ENCODE peak calls at places on chromosome 12, in four cellular contexts. One of them, this sample, is unnamed.

GRCh38 chr12:109542014-109542413 is 31.3 kb downstream of the MMAB start:
- DNase-seq in IMR-90: peak; percentile 66
- DNase-seq in mesenchymal stem cell: peak; percentile 50
- DNase-seq in neuronal stem cell: no peak
- DNase-seq in this sample: no peak

GRCh38 chr12:101941306-101942000 is 64.1 kb downstream of the DRAM1 start:
- DNase-seq in IMR-90: no peak
- DNase-seq in mesenchymal stem cell: no peak
- DNase-seq in neuronal stem cell: no peak
- DNase-seq in this sample: no peak

GRCh38 chr12:122421263-122421814 is 1.1 kb downstream of the CLIP1 start:
- DNase-seq in IMR-90: peak; percentile 47
- DNase-seq in mesenchymal stem cell: peak; percentile 70
- DNase-seq in neuronal stem cell: no peak
- DNase-seq in this sample: no peak

GRCh38 chr12:26798013-26798412 is 35.0 kb downstream of the ITPR2 start:
- DNase-seq in IMR-90: peak; percentile 92
- DNase-seq in mesenchymal stem cell: peak; percentile 86
- DNase-seq in neuronal stem cell: no peak
- DNase-seq in this sample: no peak

GRCh38 chr12:106519587-106519986 is 63.2 kb upstream of the RFX4 start:
- DNase-seq in IMR-90: peak; percentile 70
- DNase-seq in mesenchymal stem cell: peak; percentile 19
- DNase-seq in neuronal stem cell: no peak
- DNase-seq in this sample: no peak

GRCh38 chr12:117190210-117190781 is at the start of gene FBXO21:
- DNase-seq in IMR-90: peak; percentile 74
- DNase-seq in mesenchymal stem cell: peak; percentile 79
- DNase-seq in neuronal stem cell: peak; percentile 88
- DNase-seq in this sample: peak; percentile 94

GRCh38 chr12:9349888-9350885 is 142.0 kb upstream of the PZP start:
- DNase-seq in IMR-90: no peak
- DNase-seq in mesenchymal stem cell: peak; percentile 53
- DNase-seq in neuronal stem cell: no peak
- DNase-seq in this sample: no peak

GRCh38 chr12:81809829-81810595 is 50.9 kb upstream of the PPFIA2 start:
- DNase-seq in IMR-90: no peak
- DNase-seq in mesenchymal stem cell: peak; percentile 24
- DNase-seq in neuronal stem cell: no peak
- DNase-seq in this sample: no peak

GRCh38 chr12:57238854-57239554 is 9.5 kb downstream of the SHMT2 start:
- DNase-seq in IMR-90: peak; percentile 82
- DNase-seq in mesenchymal stem cell: peak; percentile 90
- DNase-seq in neuronal stem cell: peak; percentile 91
- DNase-seq in this sample: peak; percentile 93

GRCh38 chr12:57240926-57241555 is 9.9 kb downstream of the STAC3 start:
- DNase-seq in IMR-90: no peak
- DNase-seq in mesenchymal stem cell: peak; percentile 56
- DNase-seq in neuronal stem cell: no peak
- DNase-seq in this sample: peak; percentile 82

GRCh38 chr12:57241556-57242310 is 9.3 kb downstream of the STAC3 start:
- DNase-seq in IMR-90: no peak
- DNase-seq in mesenchymal stem cell: peak; percentile 32
- DNase-seq in neuronal stem cell: no peak
- DNase-seq in this sample: no peak

GRCh38 chr12:57239587-57240068 is 10.1 kb downstream of the SHMT2 start:
- DNase-seq in IMR-90: no peak
- DNase-seq in mesenchymal stem cell: no peak
- DNase-seq in neuronal stem cell: no peak
- DNase-seq in this sample: peak; percentile 59

DNA sequence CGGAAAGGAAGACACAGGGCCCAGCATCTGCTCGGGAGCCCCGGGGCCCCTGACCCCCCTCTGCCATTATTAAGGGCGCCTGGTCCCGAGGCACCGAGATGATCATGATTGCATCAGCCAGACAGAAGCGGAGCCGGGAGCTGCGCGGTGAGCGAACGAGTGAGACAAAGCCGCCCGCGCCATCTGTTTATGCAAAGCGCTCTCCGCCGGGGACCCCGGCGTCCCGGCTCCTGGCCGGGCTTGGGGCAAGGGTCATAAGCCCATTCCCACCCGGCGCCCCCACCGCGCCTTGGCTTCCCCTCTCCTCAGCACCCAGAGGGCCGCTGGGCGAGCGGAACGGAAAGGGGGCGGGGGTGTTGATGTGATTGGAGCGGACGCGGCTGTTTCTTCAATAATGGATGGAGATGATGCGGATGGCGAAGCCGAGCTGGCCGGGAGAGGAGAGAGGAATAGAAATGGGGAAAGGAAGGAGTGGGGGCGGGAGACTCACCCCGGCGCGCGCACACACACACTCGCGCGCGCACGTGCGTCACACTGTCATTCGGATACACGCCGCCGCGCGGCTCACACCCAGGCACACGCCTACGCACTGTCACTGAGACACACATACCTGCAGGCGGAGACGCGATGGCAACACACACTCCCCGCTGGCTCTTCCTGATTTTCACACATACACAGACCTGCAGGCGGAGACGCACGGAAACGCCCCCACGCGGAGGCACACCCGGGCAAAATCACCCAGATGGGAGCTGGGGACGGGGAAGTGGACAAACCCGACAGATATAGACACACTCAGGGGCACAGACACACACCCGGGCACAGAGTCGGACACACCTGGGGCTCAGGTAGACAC is 10.7 kb downstream of the STAC3 start:
- DNase-seq in IMR-90: peak; percentile 60
- DNase-seq in mesenchymal stem cell: peak; percentile 68
- DNase-seq in neuronal stem cell: no peak
- DNase-seq in this sample: peak; percentile 64
- H2AFZ ChIP-seq in IMR-90: peak overlapping the region; percentile 92
- H2AFZ ChIP-seq in mesenchymal stem cell: peak overlapping the region; percentile 18
- H2AFZ ChIP-seq in neuronal stem cell: peak overlapping the region; percentile 90
- H2AFZ ChIP-seq in this sample: no peak overlapping the region

GRCh38 chr12:110577717-110578521 is 5.2 kb downstream of the PPTC7 start:
- DNase-seq in IMR-90: peak; percentile 88
- DNase-seq in mesenchymal stem cell: peak; percentile 92
- DNase-seq in neuronal stem cell: no peak
- DNase-seq in this sample: no peak

GRCh38 chr12:110575326-110575725 is 7.8 kb downstream of the PPTC7 start:
- DNase-seq in IMR-90: no peak
- DNase-seq in mesenchymal stem cell: no peak
- DNase-seq in neuronal stem cell: no peak
- DNase-seq in this sample: no peak

GRCh38 chr12:110576504-110576903 is 6.6 kb downstream of the PPTC7 start:
- DNase-seq in IMR-90: no peak
- DNase-seq in mesenchymal stem cell: no peak
- DNase-seq in neuronal stem cell: no peak
- DNase-seq in this sample: no peak

GRCh38 chr12:110578522-110579238 is 4.4 kb downstream of the PPTC7 start:
- DNase-seq in IMR-90: no peak
- DNase-seq in mesenchymal stem cell: no peak
- DNase-seq in neuronal stem cell: no peak
- DNase-seq in this sample: no peak

GRCh38 chr12:110574044-110574443 is 9.1 kb downstream of the PPTC7 start:
- DNase-seq in IMR-90: no peak
- DNase-seq in mesenchymal stem cell: no peak
- DNase-seq in neuronal stem cell: no peak
- DNase-seq in this sample: no peak
- H3K23ac ChIP-seq in IMR-90: no peak overlapping the region
- H3K23ac ChIP-seq in mesenchymal stem cell: no peak overlapping the region
- H3K23ac ChIP-seq in neuronal stem cell: no peak overlapping the region
- H3K23ac ChIP-seq in this sample: no peak overlapping the region

GRCh38 chr12:113770389-113770865 is 195.7 kb downstream of the RBM19 start:
- DNase-seq in IMR-90: no peak
- DNase-seq in mesenchymal stem cell: no peak
- DNase-seq in neuronal stem cell: no peak
- DNase-seq in this sample: no peak

GRCh38 chr12:113768850-113769249 is 197.3 kb downstream of the RBM19 start:
- DNase-seq in IMR-90: no peak
- DNase-seq in mesenchymal stem cell: no peak
- DNase-seq in neuronal stem cell: no peak
- DNase-seq in this sample: no peak

GRCh38 chr12:113766880-113767878 is 198.9 kb downstream of the RBM19 start:
- DNase-seq in IMR-90: peak; percentile 78
- DNase-seq in mesenchymal stem cell: peak; percentile 80
- DNase-seq in neuronal stem cell: peak; percentile 58
- DNase-seq in this sample: peak; percentile 49

GRCh38 chr12:113766133-113766879 is 199.8 kb downstream of the RBM19 start:
- DNase-seq in IMR-90: no peak
- DNase-seq in mesenchymal stem cell: no peak
- DNase-seq in neuronal stem cell: no peak
- DNase-seq in this sample: no peak

GRCh38 chr12:113769322-113769721 is 196.8 kb downstream of the RBM19 start:
- DNase-seq in IMR-90: no peak
- DNase-seq in mesenchymal stem cell: no peak
- DNase-seq in neuronal stem cell: no peak
- DNase-seq in this sample: no peak
- H2AFZ ChIP-seq in IMR-90: peak overlapping the region; percentile 44
- H2AFZ ChIP-seq in mesenchymal stem cell: no peak overlapping the region
- H2AFZ ChIP-seq in neuronal stem cell: no peak overlapping the region
- H2AFZ ChIP-seq in this sample: no peak overlapping the region

GRCh38 chr12:21773263-21773741 is 1.2 kb downstream of the KCNJ8 start:
- DNase-seq in IMR-90: peak; percentile 23
- DNase-seq in mesenchymal stem cell: no peak
- DNase-seq in neuronal stem cell: no peak
- DNase-seq in this sample: peak; percentile 93

GRCh38 chr12:21775130-21775920 is 819 bp upstream of the KCNJ8 start:
- DNase-seq in IMR-90: no peak
- DNase-seq in mesenchymal stem cell: no peak
- DNase-seq in neuronal stem cell: no peak
- DNase-seq in this sample: no peak

GRCh38 chr12:21773799-21774198 is 707 bp downstream of the KCNJ8 start:
- DNase-seq in IMR-90: peak; percentile 12
- DNase-seq in mesenchymal stem cell: no peak
- DNase-seq in neuronal stem cell: no peak
- DNase-seq in this sample: no peak

GRCh38 chr12:21774358-21775129 is at the start of gene KCNJ8:
- DNase-seq in IMR-90: peak; percentile 50
- DNase-seq in mesenchymal stem cell: peak; percentile 2
- DNase-seq in neuronal stem cell: peak; percentile 73
- DNase-seq in this sample: peak; percentile 95

GRCh38 chr12:21776242-21776641 is 1.7 kb upstream of the KCNJ8 start:
- DNase-seq in IMR-90: no peak
- DNase-seq in mesenchymal stem cell: no peak
- DNase-seq in neuronal stem cell: no peak
- DNase-seq in this sample: no peak
- H3K23ac ChIP-seq in IMR-90: no peak overlapping the region
- H3K23ac ChIP-seq in mesenchymal stem cell: no peak overlapping the region
- H3K23ac ChIP-seq in neuronal stem cell: no peak overlapping the region
- H3K23ac ChIP-seq in this sample: no peak overlapping the region